ENCODE peak calls at places on chromosomes 12 and 14, in nine cellular contexts. One of them, this sample, is unnamed.

GRCh38 chr14:85909581-85909980 is 379.6 kb downstream of the FLRT2 start:
- DNase-seq in IMR-90: no peak
- DNase-seq in right lobe of liver: no peak
- DNase-seq in GM23248: no peak
- DNase-seq in effector memory CD4-positive, alpha-beta T cell: no peak
- DNase-seq in neural progenitor cell: no peak
- DNase-seq in adipocyte: peak
- DNase-seq in right cardiac atrium: no peak
- DNase-seq in CD4-positive, CD25-positive, alpha-beta regulatory T cell: no peak
- DNase-seq in this sample: no peak

GRCh38 chr12:22518067-22518719 is 26.1 kb downstream of the C2CD5 start:
- DNase-seq in right cardiac atrium: peak
- DNase-seq in neural progenitor cell: no peak
- DNase-seq in CD4-positive, CD25-positive, alpha-beta regulatory T cell: no peak
- DNase-seq in GM23248: no peak
- DNase-seq in IMR-90: peak
- DNase-seq in adipocyte: no peak
- DNase-seq in right lobe of liver: peak
- DNase-seq in effector memory CD4-positive, alpha-beta T cell: no peak
- DNase-seq in this sample: no peak

GRCh38 chr12:28578361-28578760 is 388.1 kb downstream of the CCDC91 start:
- DNase-seq in GM23248: peak
- DNase-seq in adipocyte: peak
- DNase-seq in right lobe of liver: no peak
- DNase-seq in effector memory CD4-positive, alpha-beta T cell: no peak
- DNase-seq in IMR-90: no peak
- DNase-seq in neural progenitor cell: no peak
- DNase-seq in CD4-positive, CD25-positive, alpha-beta regulatory T cell: no peak
- DNase-seq in right cardiac atrium: no peak
- DNase-seq in this sample: no peak

GRCh38 chr12:20628388-20628787 is 66.7 kb upstream of the SLCO1C1 start:
- DNase-seq in neural progenitor cell: peak
- DNase-seq in right cardiac atrium: no peak
- DNase-seq in CD4-positive, CD25-positive, alpha-beta regulatory T cell: no peak
- DNase-seq in GM23248: no peak
- DNase-seq in IMR-90: no peak
- DNase-seq in right lobe of liver: no peak
- DNase-seq in adipocyte: no peak
- DNase-seq in effector memory CD4-positive, alpha-beta T cell: no peak
- DNase-seq in this sample: no peak

GRCh38 chr12:97595936-97596335 is 133.3 kb downstream of the RMST start:
- DNase-seq in CD4-positive, CD25-positive, alpha-beta regulatory T cell: no peak
- DNase-seq in adipocyte: no peak
- DNase-seq in IMR-90: no peak
- DNase-seq in effector memory CD4-positive, alpha-beta T cell: no peak
- DNase-seq in GM23248: no peak
- DNase-seq in neural progenitor cell: no peak
- DNase-seq in right lobe of liver: no peak
- DNase-seq in right cardiac atrium: no peak
- DNase-seq in this sample: no peak

GRCh38 chr12:64252708-64253107 is 30.6 kb upstream of the KICS2 start:
- DNase-seq in right cardiac atrium: no peak
- DNase-seq in adipocyte: peak
- DNase-seq in CD4-positive, CD25-positive, alpha-beta regulatory T cell: no peak
- DNase-seq in neural progenitor cell: no peak
- DNase-seq in IMR-90: peak
- DNase-seq in right lobe of liver: no peak
- DNase-seq in GM23248: peak
- DNase-seq in effector memory CD4-positive, alpha-beta T cell: no peak
- DNase-seq in this sample: no peak

GRCh38 chr12:29783773-29784666 is at the start of gene TMTC1:
- DNase-seq in right lobe of liver: peak
- DNase-seq in GM23248: peak
- DNase-seq in neural progenitor cell: peak
- DNase-seq in effector memory CD4-positive, alpha-beta T cell: no peak
- DNase-seq in adipocyte: peak
- DNase-seq in IMR-90: peak
- DNase-seq in right cardiac atrium: peak
- DNase-seq in CD4-positive, CD25-positive, alpha-beta regulatory T cell: no peak
- DNase-seq in this sample: no peak

GRCh38 chr14:31263485-31264133 is 56.0 kb upstream of the HECTD1 start:
- DNase-seq in GM23248: peak
- DNase-seq in effector memory CD4-positive, alpha-beta T cell: no peak
- DNase-seq in IMR-90: peak
- DNase-seq in neural progenitor cell: no peak
- DNase-seq in right lobe of liver: no peak
- DNase-seq in CD4-positive, CD25-positive, alpha-beta regulatory T cell: no peak
- DNase-seq in right cardiac atrium: no peak
- DNase-seq in adipocyte: peak
- DNase-seq in this sample: no peak

GRCh38 chr12:48764521-48764920 is 24.4 kb downstream of the ADCY6 start:
- DNase-seq in neural progenitor cell: no peak
- DNase-seq in adipocyte: no peak
- DNase-seq in CD4-positive, CD25-positive, alpha-beta regulatory T cell: no peak
- DNase-seq in GM23248: no peak
- DNase-seq in effector memory CD4-positive, alpha-beta T cell: no peak
- DNase-seq in IMR-90: no peak
- DNase-seq in right cardiac atrium: no peak
- DNase-seq in right lobe of liver: no peak
- DNase-seq in this sample: no peak

GRCh38 chr12:50006754-50007442 is 18.4 kb downstream of the RACGAP1 start:
- DNase-seq in effector memory CD4-positive, alpha-beta T cell: no peak
- DNase-seq in neural progenitor cell: no peak
- DNase-seq in CD4-positive, CD25-positive, alpha-beta regulatory T cell: no peak
- DNase-seq in right cardiac atrium: no peak
- DNase-seq in GM23248: peak
- DNase-seq in right lobe of liver: no peak
- DNase-seq in adipocyte: peak
- DNase-seq in IMR-90: peak
- DNase-seq in this sample: no peak

GRCh38 chr14:95486875-95487668 is 29.4 kb downstream of the SYNE3 start:
- DNase-seq in CD4-positive, CD25-positive, alpha-beta regulatory T cell: no peak
- DNase-seq in IMR-90: no peak
- DNase-seq in effector memory CD4-positive, alpha-beta T cell: no peak
- DNase-seq in right cardiac atrium: peak
- DNase-seq in GM23248: no peak
- DNase-seq in neural progenitor cell: no peak
- DNase-seq in right lobe of liver: peak
- DNase-seq in adipocyte: no peak
- DNase-seq in this sample: no peak

GRCh38 chr14:54728700-54729527 is 162.0 kb downstream of the SAMD4A start:
- DNase-seq in right cardiac atrium: no peak
- DNase-seq in right lobe of liver: no peak
- DNase-seq in GM23248: peak
- DNase-seq in adipocyte: no peak
- DNase-seq in CD4-positive, CD25-positive, alpha-beta regulatory T cell: no peak
- DNase-seq in effector memory CD4-positive, alpha-beta T cell: no peak
- DNase-seq in neural progenitor cell: no peak
- DNase-seq in IMR-90: peak
- DNase-seq in this sample: no peak

DNA sequence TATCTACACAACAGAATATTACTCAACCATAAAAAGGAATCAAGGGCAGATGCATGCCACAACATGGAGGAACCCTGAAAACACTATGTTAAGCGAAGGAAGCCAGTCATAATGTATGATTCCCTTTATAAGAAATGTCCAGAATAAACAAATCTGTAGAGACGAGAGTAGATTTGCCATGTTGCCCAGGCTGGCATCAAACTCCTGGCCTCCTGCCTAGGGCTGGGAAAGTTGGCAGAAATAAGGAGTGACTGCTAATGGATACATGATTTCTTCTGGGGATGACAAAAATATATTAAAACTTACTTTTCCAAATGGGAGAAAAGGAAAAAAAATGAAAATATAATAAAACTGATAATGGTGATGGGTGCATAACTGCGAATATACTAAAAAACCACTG is 10.9 kb downstream of the CLIP1 start:
- DNase-seq in neural progenitor cell: no peak
- DNase-seq in CD4-positive, CD25-positive, alpha-beta regulatory T cell: no peak
- DNase-seq in right lobe of liver: no peak
- DNase-seq in GM23248: no peak
- DNase-seq in effector memory CD4-positive, alpha-beta T cell: no peak
- DNase-seq in IMR-90: no peak
- DNase-seq in right cardiac atrium: no peak
- DNase-seq in adipocyte: no peak
- DNase-seq in this sample: no peak
- H3K4me3 ChIP-seq in neural progenitor cell: no peak
- H3K4me3 ChIP-seq in CD4-positive, CD25-positive, alpha-beta regulatory T cell: no peak
- H3K4me3 ChIP-seq in right lobe of liver: no peak
- H3K4me3 ChIP-seq in GM23248: no peak
- H3K4me3 ChIP-seq in effector memory CD4-positive, alpha-beta T cell: no peak
- H3K4me3 ChIP-seq in IMR-90: no peak
- H3K4me3 ChIP-seq in right cardiac atrium: no peak
- H3K4me3 ChIP-seq in adipocyte: no peak
- H3K4me3 ChIP-seq in this sample: no peak

DNA sequence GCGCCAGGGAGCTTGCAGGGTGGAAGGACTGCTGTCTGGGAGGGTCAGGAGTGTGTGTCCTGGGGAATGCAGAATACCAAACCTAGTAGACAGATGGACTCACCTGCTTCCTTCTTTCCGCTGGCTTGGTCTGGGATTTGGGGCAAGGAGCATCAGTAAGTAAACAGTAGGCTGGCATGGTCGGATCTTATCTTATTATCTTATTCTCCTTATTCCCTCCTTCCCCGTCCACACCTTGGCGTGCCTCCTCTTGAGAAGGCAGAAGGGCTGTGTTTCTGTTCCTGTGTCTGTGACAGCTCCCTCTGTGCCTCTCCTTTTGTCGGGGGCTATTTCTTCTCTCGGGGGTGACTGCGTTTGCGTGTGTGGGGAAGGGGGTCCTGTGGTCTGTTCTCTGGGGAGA is 4.1 kb downstream of the KRT86 start:
- DNase-seq in neural progenitor cell: peak
- DNase-seq in right cardiac atrium: no peak
- DNase-seq in CD4-positive, CD25-positive, alpha-beta regulatory T cell: no peak
- DNase-seq in adipocyte: no peak
- DNase-seq in GM23248: no peak
- DNase-seq in right lobe of liver: no peak
- DNase-seq in IMR-90: no peak
- DNase-seq in effector memory CD4-positive, alpha-beta T cell: no peak
- DNase-seq in this sample: no peak
- H3K4me3 ChIP-seq in neural progenitor cell: peak
- H3K4me3 ChIP-seq in right cardiac atrium: no peak
- H3K4me3 ChIP-seq in CD4-positive, CD25-positive, alpha-beta regulatory T cell: no peak
- H3K4me3 ChIP-seq in adipocyte: peak
- H3K4me3 ChIP-seq in GM23248: peak
- H3K4me3 ChIP-seq in right lobe of liver: no peak
- H3K4me3 ChIP-seq in IMR-90: no peak
- H3K4me3 ChIP-seq in effector memory CD4-positive, alpha-beta T cell: no peak
- H3K4me3 ChIP-seq in this sample: peak

DNA sequence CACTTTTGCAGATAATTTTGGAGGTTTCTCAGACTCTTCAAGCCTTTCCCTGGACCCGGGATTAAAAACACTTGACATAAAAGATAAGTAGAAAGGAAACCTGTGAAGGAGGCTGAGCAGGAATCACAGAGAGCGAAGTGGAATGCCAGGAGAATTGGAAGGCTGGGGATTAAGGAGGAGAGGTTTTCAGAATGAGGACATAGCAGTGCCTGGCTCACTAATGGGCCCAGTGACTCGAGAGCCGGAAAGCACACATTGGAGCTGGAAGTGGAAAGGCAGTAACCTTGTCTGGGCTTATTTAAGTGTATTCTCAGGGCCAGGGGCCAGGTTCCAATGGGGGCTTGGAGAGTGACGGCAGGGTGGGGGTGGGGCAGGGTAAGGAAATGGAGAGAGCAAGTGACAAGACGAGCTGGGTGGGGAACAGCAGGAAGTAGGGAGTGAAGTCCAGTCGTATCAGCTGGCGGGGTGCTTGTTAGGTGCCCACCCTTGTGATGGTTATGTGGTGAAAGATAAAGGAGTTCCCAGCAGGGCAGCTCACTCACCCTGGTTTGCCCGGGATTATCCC is 13.1 kb downstream of the EVL start:
- DNase-seq in effector memory CD4-positive, alpha-beta T cell: no peak
- DNase-seq in CD4-positive, CD25-positive, alpha-beta regulatory T cell: no peak
- DNase-seq in GM23248: no peak
- DNase-seq in neural progenitor cell: peak
- DNase-seq in adipocyte: no peak
- DNase-seq in right lobe of liver: no peak
- DNase-seq in right cardiac atrium: no peak
- DNase-seq in IMR-90: no peak
- DNase-seq in this sample: no peak
- H3K4me3 ChIP-seq in effector memory CD4-positive, alpha-beta T cell: peak
- H3K4me3 ChIP-seq in CD4-positive, CD25-positive, alpha-beta regulatory T cell: peak
- H3K4me3 ChIP-seq in GM23248: no peak
- H3K4me3 ChIP-seq in neural progenitor cell: no peak
- H3K4me3 ChIP-seq in adipocyte: no peak
- H3K4me3 ChIP-seq in right lobe of liver: no peak
- H3K4me3 ChIP-seq in right cardiac atrium: no peak
- H3K4me3 ChIP-seq in IMR-90: no peak
- H3K4me3 ChIP-seq in this sample: peak

DNA sequence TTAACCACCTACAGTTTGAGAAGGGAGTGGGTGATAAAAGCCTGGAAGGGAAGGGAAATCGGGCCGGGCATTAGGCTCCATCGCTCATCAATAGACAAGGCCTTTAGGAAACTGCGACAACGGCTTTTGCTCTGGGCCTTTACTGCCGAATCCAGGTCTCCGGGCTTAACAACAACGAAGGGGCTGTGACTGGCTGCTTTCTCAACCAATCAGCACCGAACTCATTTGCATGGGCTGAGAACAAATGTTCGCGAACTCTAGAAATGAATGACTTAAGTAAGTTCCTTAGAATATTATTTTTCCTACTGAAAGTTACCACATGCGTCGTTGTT is 263 bp upstream of the RNU7-1 start:
- DNase-seq in adipocyte: peak
- DNase-seq in IMR-90: peak
- DNase-seq in GM23248: peak
- DNase-seq in right cardiac atrium: peak
- DNase-seq in CD4-positive, CD25-positive, alpha-beta regulatory T cell: peak
- DNase-seq in right lobe of liver: no peak
- DNase-seq in effector memory CD4-positive, alpha-beta T cell: peak
- DNase-seq in neural progenitor cell: peak
- DNase-seq in this sample: peak
- H3K4me3 ChIP-seq in adipocyte: peak
- H3K4me3 ChIP-seq in IMR-90: no peak
- H3K4me3 ChIP-seq in GM23248: peak
- H3K4me3 ChIP-seq in right cardiac atrium: peak
- H3K4me3 ChIP-seq in CD4-positive, CD25-positive, alpha-beta regulatory T cell: peak
- H3K4me3 ChIP-seq in right lobe of liver: peak
- H3K4me3 ChIP-seq in effector memory CD4-positive, alpha-beta T cell: no peak
- H3K4me3 ChIP-seq in neural progenitor cell: peak
- H3K4me3 ChIP-seq in this sample: peak

GRCh38 chr12:7101047-7101693 is 7.8 kb downstream of the C1RL start:
- DNase-seq in adipocyte: no peak
- DNase-seq in CD4-positive, CD25-positive, alpha-beta regulatory T cell: no peak
- DNase-seq in GM23248: peak
- DNase-seq in effector memory CD4-positive, alpha-beta T cell: no peak
- DNase-seq in neural progenitor cell: no peak
- DNase-seq in right cardiac atrium: no peak
- DNase-seq in right lobe of liver: no peak
- DNase-seq in IMR-90: peak
- DNase-seq in this sample: no peak
- H3K4me3 ChIP-seq in adipocyte: no peak
- H3K4me3 ChIP-seq in CD4-positive, CD25-positive, alpha-beta regulatory T cell: no peak
- H3K4me3 ChIP-seq in GM23248: no peak
- H3K4me3 ChIP-seq in effector memory CD4-positive, alpha-beta T cell: no peak
- H3K4me3 ChIP-seq in neural progenitor cell: no peak
- H3K4me3 ChIP-seq in right cardiac atrium: no peak
- H3K4me3 ChIP-seq in right lobe of liver: no peak
- H3K4me3 ChIP-seq in IMR-90: no peak
- H3K4me3 ChIP-seq in this sample: no peak

This sample was measured in Jurkat, Clone E6-1.